ENCODE peak calls at places on chromosomes 12 and 14, in four cellular contexts. C, J, S and R are unnamed samples.
A peak's percentile ranks its signal among the peaks of the same experiment; 100 is the strongest.

GRCh38 chr14:74389980-74390379 is 36.0 kb downstream of the SYNDIG1L start:
- DNase-seq in C (no peak), J (no peak), S (no peak), R (no peak)

GRCh38 chr12:75481774-75482173 is 1.2 kb downstream of the GLIPR1 start:
- DNase-seq in S (no peak), C (no peak), J (no peak), R (no peak)

GRCh38 chr12:90428881-90429280 is 526.1 kb downstream of the CCER1 start:
- DNase-seq in J (no peak), S (no peak), C (no peak), R (no peak)

GRCh38 chr14:61652526-61653262 is 42.6 kb upstream of the HIF1A start:
- DNase-seq in C (no peak), S (no peak), J (no peak), R (no peak)

GRCh38 chr12:71243375-71243774 is 85.6 kb upstream of the TSPAN8 start:
- DNase-seq in J (no peak), C (no peak), S (no peak), R (no peak)

GRCh38 chr12:123532808-123533649 is 490 bp downstream of the RILPL1 start:
- DNase-seq in C (peak; percentile 34), S (peak; percentile 27), J (no peak), R (no peak)

GRCh38 chr12:66648336-66648735 is 30.5 kb downstream of the GRIP1 start:
- DNase-seq in J (no peak), C (no peak), S (peak; percentile 2), R (no peak)

GRCh38 chr12:16048511-16048910 is 137.4 kb downstream of the DERA start:
- DNase-seq in S (no peak), J (no peak), C (no peak), R (no peak)

GRCh38 chr12:115820661-115821060 is 456.8 kb downstream of the MED13L start:
- DNase-seq in C (no peak), J (no peak), S (no peak), R (no peak)

DNA sequence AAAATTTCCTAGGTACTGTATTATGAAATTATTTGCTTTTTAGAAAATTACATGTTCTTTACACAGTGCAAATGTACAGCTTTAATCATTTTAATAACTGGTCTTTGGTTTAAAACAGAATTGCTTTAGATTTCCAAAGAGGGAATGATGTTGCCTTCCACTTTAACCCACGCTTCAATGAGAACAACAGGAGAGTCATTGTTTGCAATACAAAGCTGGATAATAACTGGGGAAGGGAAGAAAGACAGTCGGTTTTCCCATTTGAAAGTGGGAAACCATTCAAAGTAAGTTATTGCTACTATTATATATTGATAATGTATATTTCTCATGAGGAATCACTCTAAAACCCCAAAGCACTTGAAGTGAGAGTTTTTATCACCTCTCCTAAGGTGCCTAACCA is 13.4 kb downstream of the LGALS3 start:
- DNase-seq in C (no peak), J (no peak), S (no peak), R (no peak)
- H3K36me3 ChIP-seq in C (peaks cover 29% of the 10 kb centered on the region), J (peaks cover 8% of the 10 kb centered on the region), S (peaks cover 10% of the 10 kb centered on the region), R (peaks cover 85% of the 10 kb centered on the region)

DNA sequence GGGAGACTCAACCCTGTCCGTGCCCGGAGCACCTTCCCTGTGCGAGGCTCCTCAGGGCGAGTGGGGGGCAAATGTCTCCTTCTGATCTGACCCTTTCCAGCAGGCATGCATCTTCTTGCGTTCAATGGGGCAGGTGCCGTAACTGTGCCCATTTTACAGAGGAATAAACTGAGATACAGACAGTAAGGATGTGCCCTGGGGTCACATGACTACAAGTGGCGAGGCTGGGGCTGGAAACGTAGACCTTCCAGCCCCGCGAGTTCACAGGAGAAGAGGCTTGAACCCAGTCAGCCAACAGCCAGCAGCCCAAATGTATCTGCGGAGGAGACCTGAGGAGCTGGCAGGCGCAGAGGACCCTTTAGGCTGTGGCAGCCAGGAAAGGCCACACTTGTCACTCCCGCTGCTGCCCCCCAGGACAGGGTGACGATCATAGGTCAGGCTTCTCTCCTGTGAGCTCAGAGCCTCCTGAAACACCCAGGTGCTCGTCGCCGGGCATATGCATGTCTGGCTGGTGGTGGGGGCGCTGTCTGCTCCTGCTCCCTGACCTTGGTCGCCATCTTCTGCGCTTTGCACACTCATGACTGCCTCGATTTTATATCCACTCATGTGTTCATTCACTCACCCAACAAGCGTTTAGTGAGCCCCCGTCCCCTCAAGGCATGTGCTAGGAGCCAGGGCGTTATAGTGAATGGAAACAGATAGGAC is 41.7 kb downstream of the CCDC88C start:
- DNase-seq in C (no peak), S (no peak), J (no peak), R (no peak)
- TF ChIP-seq FOXM1 in C (no peak), S (no peak), J (no peak), R (no peak)

GRCh38 chr14:105356927-105357326 is 41.4 kb upstream of the TEX22 start:
- DNase-seq in S (no peak), J (no peak), C (no peak), R (no peak)

GRCh38 chr14:105357626-105358025 is 40.7 kb upstream of the TEX22 start:
- DNase-seq in C (no peak), J (no peak), S (no peak), R (no peak)

GRCh38 chr14:105355850-105356604 is 41.5 kb downstream of the PACS2 start:
- DNase-seq in C (no peak), J (no peak), S (no peak), R (no peak)

GRCh38 chr14:105358140-105358846 is 40.0 kb upstream of the TEX22 start:
- DNase-seq in C (no peak), J (no peak), S (no peak), R (no peak)

GRCh38 chr14:105358943-105359342 is 39.4 kb upstream of the TEX22 start:
- DNase-seq in S (no peak), J (no peak), C (no peak), R (no peak)
- H3K36me3 ChIP-seq in S (no peaks in the 10 kb centered on the region), J (no peaks in the 10 kb centered on the region), C (no peaks in the 10 kb centered on the region), R (no peaks in the 10 kb centered on the region)

GRCh38 chr14:39034481-39035296 is 68.3 kb downstream of the SEC23A start:
- DNase-seq in J (no peak), S (peak; percentile 66), C (peak; percentile 15), R (peak; percentile 5)
- TF ChIP-seq FOXM1 in J (no peak), S (no peak), C (no peak), R (no peak)

GRCh38 chr14:100096656-100097055 is 31.4 kb downstream of the EVL start:
- DNase-seq in J (no peak), S (no peak), C (no peak), R (no peak)
- H3K36me3 ChIP-seq in J (peaks cover 18% of the 10 kb centered on the region), S (peaks cover 8% of the 10 kb centered on the region), C (peaks cover 18% of the 10 kb centered on the region), R (no peaks in the 10 kb centered on the region)

DNA sequence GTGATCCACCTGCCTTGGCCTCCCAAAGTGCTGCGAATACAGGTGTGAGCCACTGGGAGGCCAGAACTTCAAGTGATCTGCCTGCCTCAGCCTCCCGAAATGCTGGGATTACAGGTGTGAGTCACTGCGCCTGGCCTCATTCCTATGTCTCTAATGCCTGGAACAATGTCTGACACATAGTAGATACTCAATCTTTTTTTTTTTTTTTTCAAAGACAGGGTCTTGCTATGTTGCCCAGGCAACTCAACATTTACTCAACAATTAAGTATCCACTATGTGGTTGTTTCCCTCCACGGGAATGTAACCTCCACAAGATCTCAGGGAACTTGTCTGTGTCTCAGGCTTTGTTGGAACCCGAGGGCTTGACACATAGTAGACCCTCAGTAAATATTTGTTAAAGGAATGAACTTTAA is 3.1 kb upstream of the TMEM120B start:
- DNase-seq in S (peak; percentile 54), C (no peak), J (no peak), R (no peak)
- TF ChIP-seq FOXM1 in S (no peak), C (no peak), J (no peak), R (no peak)

GRCh38 chr12:93785262-93786010 is 108.3 kb downstream of the CRADD start:
- DNase-seq in S (peak; percentile 63), C (peak; percentile 64), J (no peak), R (no peak)

GRCh38 chr12:93786669-93787397 is 109.7 kb downstream of the CRADD start:
- DNase-seq in S (no peak), J (no peak), C (no peak), R (no peak)

GRCh38 chr12:93784339-93785086 is 107.3 kb downstream of the CRADD start:
- DNase-seq in S (peak; percentile 25), J (no peak), C (peak; percentile 45), R (peak; percentile 44)

GRCh38 chr12:93782854-93783253 is 105.7 kb downstream of the CRADD start:
- DNase-seq in C (no peak), J (no peak), S (no peak), R (no peak)

GRCh38 chr12:93783827-93784226 is 106.7 kb downstream of the CRADD start:
- DNase-seq in C (no peak), J (no peak), S (no peak), R (peak; percentile 39)
- H3K36me3 ChIP-seq in C (peaks cover 10% of the 10 kb centered on the region), J (no peaks in the 10 kb centered on the region), S (no peaks in the 10 kb centered on the region), R (no peaks in the 10 kb centered on the region)

DNA sequence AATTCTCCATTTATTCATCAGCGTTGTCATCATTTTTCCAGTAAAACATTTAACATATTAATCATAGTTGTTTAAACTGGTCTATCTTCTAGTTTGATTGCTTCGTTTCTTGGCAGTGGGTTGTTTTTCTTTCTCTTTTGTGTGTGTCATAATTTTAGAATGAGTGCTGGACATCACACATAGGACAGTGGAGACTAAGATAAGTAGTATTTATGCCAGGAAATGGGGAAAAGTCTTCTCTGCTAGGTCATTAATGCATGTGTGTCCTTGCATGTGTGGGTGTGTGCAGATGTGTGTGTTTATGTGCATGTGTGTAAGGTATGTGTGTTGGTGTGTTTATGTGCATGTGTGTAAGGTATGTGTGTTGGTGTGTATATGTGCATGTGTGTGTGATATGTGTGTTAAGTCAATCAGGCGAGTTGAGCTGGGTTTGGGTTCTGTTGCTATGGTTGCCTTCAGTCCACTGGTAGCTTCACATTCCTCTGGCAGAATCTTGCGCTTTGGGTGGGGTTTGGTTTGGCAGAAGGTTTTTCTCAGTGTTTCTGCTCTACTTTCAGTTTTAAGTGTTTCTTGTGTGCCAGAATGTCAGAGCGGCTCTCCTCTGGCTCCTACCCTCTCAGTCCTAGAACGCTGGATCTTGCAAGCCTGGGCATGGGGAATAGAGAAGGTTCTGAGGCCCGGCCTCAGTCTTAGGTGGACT is 7.8 kb upstream of the ADGRD1 start:
- DNase-seq in J (no peak), C (no peak), S (no peak), R (no peak)
- TF ChIP-seq FOXM1 in J (no peak), C (no peak), S (no peak), R (no peak)

GRCh38 chr14:39050389-39050788 is 52.6 kb downstream of the SEC23A start:
- DNase-seq in C (no peak), J (no peak), S (no peak), R (no peak)

GRCh38 chr14:39060818-39061437 is 42.1 kb downstream of the SEC23A start:
- DNase-seq in C (no peak), J (peak; percentile 42), S (no peak), R (no peak)

DNA sequence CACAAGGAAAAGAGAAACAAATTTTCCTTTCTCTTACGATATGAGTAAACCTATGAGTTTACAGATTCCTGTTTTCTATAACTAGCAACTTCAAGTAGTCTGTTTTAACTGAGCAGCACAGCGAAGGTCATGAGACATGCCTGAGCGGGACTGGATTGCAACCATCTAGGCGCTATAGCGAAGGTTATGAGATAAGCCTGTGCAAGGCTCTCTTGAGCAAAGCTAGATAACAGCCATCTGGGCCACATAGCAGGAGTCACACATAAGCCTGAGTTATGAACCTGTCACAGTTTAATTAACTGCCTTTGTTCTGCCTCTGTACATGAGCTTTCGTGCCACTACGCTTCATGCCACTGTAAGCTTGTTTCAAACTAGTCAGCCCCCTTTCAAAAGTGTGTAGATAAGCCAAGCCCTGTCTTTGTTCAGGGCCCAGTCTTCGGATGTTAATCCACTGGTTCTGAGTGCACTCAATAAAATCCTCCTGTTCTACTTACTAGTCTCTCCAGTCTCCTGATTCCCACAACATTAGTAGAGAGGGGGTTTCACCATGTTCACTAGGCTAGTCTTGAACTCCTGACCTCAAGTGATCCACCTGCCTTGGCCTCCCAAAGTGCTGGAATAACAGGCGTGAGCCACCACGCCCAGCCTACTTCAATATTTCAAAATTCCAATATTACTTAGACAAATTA is 47.1 kb downstream of the SEC23A start:
- DNase-seq in S (no peak), C (no peak), J (no peak), R (no peak)
- H3K36me3 ChIP-seq in S (peaks cover 58% of the 10 kb centered on the region), C (peaks cover 12% of the 10 kb centered on the region), J (peaks cover 4% of the 10 kb centered on the region), R (peaks cover 51% of the 10 kb centered on the region)